ENCODE peak calls at places on chromosomes 12 and 14, in four cellular contexts. One of them, this sample, is unnamed.
A peak's percentile ranks its signal among the peaks of the same experiment; 100 is the strongest.

GRCh38 chr14:37550511-37550910 is 44.5 kb downstream of the FOXA1 start:
- DNase-seq in progenitor cell of endocrine pancreas: no peak
- DNase-seq in cardiac fibroblast: peak; percentile 44
- DNase-seq in tibial artery: no peak
- DNase-seq in this sample: no peak

GRCh38 chr14:80764921-80765507 is 176.5 kb downstream of the CEP128 start:
- DNase-seq in progenitor cell of endocrine pancreas: no peak
- DNase-seq in cardiac fibroblast: no peak
- DNase-seq in tibial artery: no peak
- DNase-seq in this sample: no peak

GRCh38 chr12:1974812-1975211 is 29.4 kb downstream of the DCP1B start:
- DNase-seq in progenitor cell of endocrine pancreas: no peak
- DNase-seq in cardiac fibroblast: no peak
- DNase-seq in tibial artery: no peak
- DNase-seq in this sample: no peak

GRCh38 chr12:24948452-24948815 is 467 bp downstream of the BCAT1 start:
- DNase-seq in progenitor cell of endocrine pancreas: no peak
- DNase-seq in cardiac fibroblast: peak; percentile 70
- DNase-seq in tibial artery: no peak
- DNase-seq in this sample: no peak

GRCh38 chr12:96237035-96237434 is 42.9 kb downstream of the ELK3 start:
- DNase-seq in progenitor cell of endocrine pancreas: no peak
- DNase-seq in cardiac fibroblast: no peak
- DNase-seq in tibial artery: no peak
- DNase-seq in this sample: no peak

GRCh38 chr14:22598896-22599244 is 770 bp downstream of the ABHD4 start:
- DNase-seq in progenitor cell of endocrine pancreas: no peak
- DNase-seq in cardiac fibroblast: peak; percentile 60
- DNase-seq in tibial artery: peak; percentile 49
- DNase-seq in this sample: no peak

GRCh38 chr12:120485914-120486881 is 9.7 kb upstream of the DYNLL1 start:
- DNase-seq in progenitor cell of endocrine pancreas: no peak
- DNase-seq in cardiac fibroblast: no peak
- DNase-seq in tibial artery: no peak
- DNase-seq in this sample: no peak

GRCh38 chr12:106223485-106224391 is 24.1 kb downstream of the CKAP4 start:
- DNase-seq in progenitor cell of endocrine pancreas: peak; percentile 67
- DNase-seq in cardiac fibroblast: peak; percentile 71
- DNase-seq in tibial artery: peak; percentile 55
- DNase-seq in this sample: no peak

GRCh38 chr12:107126688-107127481 is 33.5 kb upstream of the CRY1 start:
- DNase-seq in progenitor cell of endocrine pancreas: no peak
- DNase-seq in cardiac fibroblast: peak; percentile 32
- DNase-seq in tibial artery: no peak
- DNase-seq in this sample: no peak

GRCh38 chr12:116066381-116067230 is 210.9 kb downstream of the MED13L start:
- DNase-seq in progenitor cell of endocrine pancreas: peak; percentile 14
- DNase-seq in cardiac fibroblast: peak; percentile 65
- DNase-seq in tibial artery: peak; percentile 33
- DNase-seq in this sample: no peak

GRCh38 chr14:94363171-94363624 is 25.2 kb downstream of the SERPINA1 start:
- DNase-seq in progenitor cell of endocrine pancreas: no peak
- DNase-seq in cardiac fibroblast: no peak
- DNase-seq in tibial artery: peak; percentile 5
- DNase-seq in this sample: no peak
- TF ChIP-seq CTCF in progenitor cell of endocrine pancreas: no peak
- TF ChIP-seq CTCF in cardiac fibroblast: no peak
- TF ChIP-seq CTCF in tibial artery: no peak
- TF ChIP-seq CTCF in this sample: no peak

GRCh38 chr12:7319934-7320333 is 16.1 kb downstream of the ACSM4 start:
- DNase-seq in progenitor cell of endocrine pancreas: no peak
- DNase-seq in cardiac fibroblast: peak; percentile 16
- DNase-seq in tibial artery: no peak
- DNase-seq in this sample: no peak
- TF ChIP-seq CTCF in progenitor cell of endocrine pancreas: peak; percentile 16
- TF ChIP-seq CTCF in cardiac fibroblast: no peak
- TF ChIP-seq CTCF in tibial artery: no peak
- TF ChIP-seq CTCF in this sample: no peak

DNA sequence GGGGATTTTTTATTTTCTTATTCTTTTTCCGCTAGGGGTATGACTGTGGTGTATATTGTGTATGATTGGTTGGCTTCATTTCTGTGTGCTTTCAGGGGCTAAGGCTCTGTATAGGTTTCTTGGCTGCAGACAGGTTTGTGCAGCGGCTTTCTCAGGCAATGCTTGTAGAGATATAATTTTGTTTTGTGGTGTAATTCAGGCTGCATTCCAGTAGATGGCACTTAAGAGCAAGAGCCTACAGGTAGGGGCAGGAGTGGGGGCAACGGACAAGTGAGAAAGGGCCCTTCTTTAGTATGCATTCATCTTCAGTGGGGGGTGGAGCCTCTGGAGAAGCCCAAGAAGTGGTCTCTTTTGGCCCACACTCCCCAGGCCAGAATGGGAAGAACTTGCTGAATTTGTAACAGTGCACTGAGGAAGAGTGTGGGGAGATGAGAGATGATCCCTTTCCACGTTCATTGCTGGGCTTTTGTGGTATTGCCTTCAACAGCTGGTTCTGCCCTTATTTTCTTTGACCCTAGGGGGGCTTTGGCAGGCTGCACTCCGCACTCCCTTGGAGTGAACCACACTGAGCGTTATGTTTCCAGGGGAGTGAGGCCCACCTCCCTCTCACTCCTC is 78.6 kb downstream of the IFNG-AS1 start:
- DNase-seq in progenitor cell of endocrine pancreas: no peak
- DNase-seq in cardiac fibroblast: peak; percentile 14
- DNase-seq in tibial artery: no peak
- DNase-seq in this sample: no peak
- TF ChIP-seq CTCF in progenitor cell of endocrine pancreas: no peak
- TF ChIP-seq CTCF in cardiac fibroblast: peak; percentile 66
- TF ChIP-seq CTCF in tibial artery: no peak
- TF ChIP-seq CTCF in this sample: no peak

DNA sequence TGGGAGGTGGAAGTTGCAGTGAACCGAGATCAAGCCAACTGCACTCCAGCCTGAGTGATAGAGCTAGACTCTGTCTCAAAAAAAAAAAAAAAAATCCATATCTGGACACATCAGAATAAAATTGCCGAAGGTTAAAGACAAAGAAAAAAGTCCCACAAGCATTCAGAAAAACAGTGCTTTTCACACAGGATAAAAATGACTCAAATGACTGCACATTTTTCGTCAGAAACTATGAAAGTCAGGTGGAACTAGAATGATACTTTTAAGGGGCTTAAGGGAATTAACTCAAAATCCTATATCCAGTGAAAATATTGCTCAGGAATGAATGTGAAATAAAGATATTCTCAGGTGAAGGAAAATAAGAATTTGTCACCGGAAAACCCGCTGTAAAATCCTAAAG is 12.9 kb downstream of the COPS7A start:
- DNase-seq in progenitor cell of endocrine pancreas: no peak
- DNase-seq in cardiac fibroblast: no peak
- DNase-seq in tibial artery: no peak
- DNase-seq in this sample: no peak
- TF ChIP-seq CTCF in progenitor cell of endocrine pancreas: no peak
- TF ChIP-seq CTCF in cardiac fibroblast: no peak
- TF ChIP-seq CTCF in tibial artery: no peak
- TF ChIP-seq CTCF in this sample: no peak